ENCODE peak calls at places on chromosomes 12 and 14, in six cellular contexts. Y is neuronal stem cell, T is trophoblast cell, W is IMR-90, S is mesenchymal stem cell, A is H1. K is an unnamed sample.

GRCh38 chr12:113643575-113643974 is 171.9 kb upstream of the LHX5 start:
- DNase-seq in S (no peak), T (no peak), A (no peak), W (no peak), Y (no peak), K (no peak)

GRCh38 chr12:121139301-121139700 is 6.6 kb downstream of the P2RX7 start:
- DNase-seq in A (no peak), Y (no peak), W (no peak), T (no peak), S (no peak), K (no peak)

GRCh38 chr14:55153951-55154350 is 24.9 kb downstream of the LGALS3 start:
- DNase-seq in A (no peak), S (no peak), W (no peak), Y (no peak), T (no peak), K (no peak)

GRCh38 chr12:94001691-94002090 is 146.7 kb upstream of the PLXNC1 start:
- DNase-seq in T (no peak), Y (no peak), A (no peak), W (no peak), S (no peak), K (no peak)

GRCh38 chr14:73245401-73246325 is 8.4 kb downstream of the PAPLN start:
- DNase-seq in T (peak; percentile 46), S (peak; percentile 51), W (no peak), Y (no peak), A (no peak), K (peak; percentile 71)

GRCh38 chr12:63308701-63309100 is 157.7 kb upstream of the AVPR1A start:
- DNase-seq in A (no peak), W (no peak), Y (no peak), T (no peak), S (no peak), K (no peak)

GRCh38 chr12:112606611-112607366 is 184.8 kb upstream of the RPH3A start:
- DNase-seq in T (no peak), A (no peak), Y (no peak), W (no peak), S (no peak), K (peak; percentile 52)

GRCh38 chr14:61483477-61483876 is 162.1 kb downstream of the PRKCH start:
- DNase-seq in W (no peak), T (no peak), S (no peak), A (no peak), Y (no peak), K (no peak)

GRCh38 chr14:85531141-85531593 is 1.2 kb downstream of the FLRT2 start:
- DNase-seq in Y (peak; percentile 42), A (no peak), S (peak; percentile 91), W (peak; percentile 58), T (no peak), K (peak; percentile 75)

GRCh38 chr14:100837812-100838170 is 11.9 kb downstream of the MEG3 start:
- DNase-seq in A (no peak), T (no peak), S (no peak), Y (no peak), W (no peak), K (no peak)

GRCh38 chr12:18250313-18250916 is 10.9 kb upstream of the PIK3C2G start:
- DNase-seq in A (peak; percentile 2), Y (peak; percentile 59), S (peak; percentile 71), W (peak; percentile 76), T (peak; percentile 14), K (no peak)

GRCh38 chr12:115209230-115209629 is 525.3 kb upstream of the TBX3 start:
- DNase-seq in T (no peak), Y (no peak), A (no peak), W (no peak), S (peak; percentile 81), K (no peak)

GRCh38 chr14:56378474-56378873 is 201.1 kb upstream of the TMEM260 start:
- DNase-seq in Y (no peak), A (no peak), T (no peak), W (peak; percentile 82), S (peak; percentile 69), K (no peak)

GRCh38 chr12:57815177-57816000 is 3.1 kb downstream of the AVIL start:
- DNase-seq in A (peak; percentile 50), W (no peak), S (no peak), T (peak; percentile 24), Y (no peak), K (peak; percentile 89)

DNA sequence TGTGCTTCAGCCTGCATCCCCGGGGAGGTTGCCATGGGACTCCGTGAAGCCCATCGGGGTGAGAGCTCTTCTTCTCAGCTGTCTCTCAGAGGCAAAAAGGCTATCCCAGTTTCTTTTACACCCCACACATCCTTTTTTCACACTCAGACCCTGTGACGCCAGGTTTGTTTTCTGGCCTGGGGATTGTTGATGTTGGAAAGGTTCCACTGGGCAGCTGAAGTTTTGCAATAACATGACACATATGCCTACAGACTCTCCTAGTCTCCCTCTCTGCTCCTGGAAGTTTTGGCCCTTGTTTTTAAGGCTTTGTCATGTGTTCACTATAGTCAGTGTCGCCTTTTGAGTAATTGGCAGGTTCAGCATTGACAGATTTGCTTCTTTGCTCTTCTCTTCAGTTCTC is 118.6 kb downstream of the SMOC1 start:
- DNase-seq in T (no peak), S (peak; percentile 81), Y (no peak), W (peak; percentile 96), A (no peak), K (no peak)
- H3K9ac ChIP-seq in T (no peak overlapping the region), S (no peak overlapping the region), Y (no peak overlapping the region), W (no peak overlapping the region), A (no peak overlapping the region), K (no peak overlapping the region)

DNA sequence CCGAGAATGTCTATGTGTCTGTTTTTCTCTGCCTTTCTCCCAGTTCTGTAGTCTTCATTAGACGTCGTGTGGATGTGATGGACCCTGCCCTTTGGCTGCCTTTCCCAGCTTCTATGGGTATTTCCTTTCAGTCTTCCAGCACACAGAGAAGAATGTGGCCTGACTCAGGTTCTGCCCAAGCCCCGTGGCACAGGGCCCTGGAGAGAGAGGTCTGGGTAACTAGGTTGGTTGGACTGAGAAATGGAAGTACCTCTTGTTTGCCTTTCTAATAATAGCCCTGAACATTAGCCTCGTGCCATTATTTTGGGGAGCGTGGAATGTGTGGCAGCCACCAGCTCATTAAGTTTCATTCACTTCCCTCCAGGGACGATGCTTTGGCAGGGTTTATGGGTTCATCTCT is 3.9 kb downstream of the FOXJ2 start:
- DNase-seq in A (no peak), W (no peak), T (no peak), S (no peak), Y (no peak), K (no peak)
- H2AK5ac ChIP-seq in A (no peak overlapping the region), W (no peak overlapping the region), T (no peak overlapping the region), S (no peak overlapping the region), Y (no peak overlapping the region), K (no peak overlapping the region)

DNA sequence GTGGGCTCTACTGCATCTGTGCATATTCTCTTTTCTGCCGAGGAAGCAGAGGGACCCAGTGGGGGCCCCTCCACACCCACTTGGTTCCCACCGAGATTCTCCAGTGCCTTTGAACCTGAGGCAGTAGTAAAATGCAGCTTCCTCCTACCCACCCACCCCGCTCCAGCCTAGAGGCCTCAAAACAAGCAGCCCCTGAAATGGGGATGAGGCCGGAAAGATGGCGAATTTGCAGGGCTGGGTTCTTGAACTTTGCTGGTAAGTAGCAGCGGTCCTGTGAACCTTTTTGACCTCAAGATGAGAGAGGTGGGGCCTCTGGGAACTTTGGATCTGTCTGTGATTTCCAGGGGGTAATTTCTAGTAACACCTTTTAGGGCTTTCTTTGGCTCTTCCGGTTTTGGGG is 15.4 kb downstream of the PLEKHG3 start:
- DNase-seq in S (peak; percentile 1), T (no peak), W (no peak), A (no peak), Y (no peak), K (no peak)
- H4K91ac ChIP-seq in S (peak overlapping the region; percentile 43), T (no peak overlapping the region), W (no peak overlapping the region), A (no peak overlapping the region), Y (no peak overlapping the region), K (no peak overlapping the region)

DNA sequence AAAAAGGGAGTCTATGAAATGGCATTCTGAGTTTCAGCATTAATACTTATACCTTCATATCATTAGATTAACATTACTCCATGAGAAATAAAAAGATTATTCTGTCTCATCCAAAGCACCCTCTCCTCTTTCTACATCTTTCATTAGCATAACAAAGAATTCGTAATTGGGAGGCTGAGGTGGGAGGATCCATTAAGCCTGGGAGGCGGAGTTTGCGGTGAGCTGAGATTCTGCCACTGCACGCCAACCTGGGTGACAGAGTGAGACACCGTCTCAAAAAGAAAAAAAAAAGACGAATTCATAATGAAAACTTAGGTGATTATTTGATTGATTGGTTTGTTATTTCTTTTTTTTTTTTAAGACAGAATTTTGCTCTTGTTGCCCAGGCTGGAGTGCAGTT is 1.8 kb upstream of the CDK17 start:
- DNase-seq in T (no peak), Y (no peak), S (no peak), A (no peak), W (no peak), K (peak; percentile 53)
- H3K9ac ChIP-seq in T (no peak overlapping the region), Y (no peak overlapping the region), S (peak overlapping the region; percentile 97), A (no peak overlapping the region), W (no peak overlapping the region), K (no peak overlapping the region)

GRCh38 chr12:119180380-119181040 is 1.8 kb downstream of the HSPB8 start:
- DNase-seq in A (no peak), S (peak; percentile 82), T (no peak), W (peak; percentile 66), Y (no peak), K (peak; percentile 46)

GRCh38 chr12:119179335-119180021 is 747 bp downstream of the HSPB8 start:
- DNase-seq in A (no peak), T (peak; percentile 85), W (peak; percentile 70), S (peak; percentile 86), Y (no peak), K (peak; percentile 80)

GRCh38 chr12:119181944-119182343 is 3.2 kb downstream of the HSPB8 start:
- DNase-seq in W (no peak), S (no peak), T (no peak), A (no peak), Y (no peak), K (no peak)

GRCh38 chr12:119182701-119183493 is 4.2 kb downstream of the HSPB8 start:
- DNase-seq in T (peak; percentile 57), W (peak; percentile 35), A (no peak), Y (no peak), S (peak; percentile 86), K (no peak)

GRCh38 chr12:119181202-119181601 is 2.5 kb downstream of the HSPB8 start:
- DNase-seq in S (no peak), A (no peak), T (no peak), W (no peak), Y (no peak), K (no peak)
- H2AK5ac ChIP-seq in S (no peak overlapping the region), A (no peak overlapping the region), T (no peak overlapping the region), W (no peak overlapping the region), Y (no peak overlapping the region), K (no peak overlapping the region)

DNA sequence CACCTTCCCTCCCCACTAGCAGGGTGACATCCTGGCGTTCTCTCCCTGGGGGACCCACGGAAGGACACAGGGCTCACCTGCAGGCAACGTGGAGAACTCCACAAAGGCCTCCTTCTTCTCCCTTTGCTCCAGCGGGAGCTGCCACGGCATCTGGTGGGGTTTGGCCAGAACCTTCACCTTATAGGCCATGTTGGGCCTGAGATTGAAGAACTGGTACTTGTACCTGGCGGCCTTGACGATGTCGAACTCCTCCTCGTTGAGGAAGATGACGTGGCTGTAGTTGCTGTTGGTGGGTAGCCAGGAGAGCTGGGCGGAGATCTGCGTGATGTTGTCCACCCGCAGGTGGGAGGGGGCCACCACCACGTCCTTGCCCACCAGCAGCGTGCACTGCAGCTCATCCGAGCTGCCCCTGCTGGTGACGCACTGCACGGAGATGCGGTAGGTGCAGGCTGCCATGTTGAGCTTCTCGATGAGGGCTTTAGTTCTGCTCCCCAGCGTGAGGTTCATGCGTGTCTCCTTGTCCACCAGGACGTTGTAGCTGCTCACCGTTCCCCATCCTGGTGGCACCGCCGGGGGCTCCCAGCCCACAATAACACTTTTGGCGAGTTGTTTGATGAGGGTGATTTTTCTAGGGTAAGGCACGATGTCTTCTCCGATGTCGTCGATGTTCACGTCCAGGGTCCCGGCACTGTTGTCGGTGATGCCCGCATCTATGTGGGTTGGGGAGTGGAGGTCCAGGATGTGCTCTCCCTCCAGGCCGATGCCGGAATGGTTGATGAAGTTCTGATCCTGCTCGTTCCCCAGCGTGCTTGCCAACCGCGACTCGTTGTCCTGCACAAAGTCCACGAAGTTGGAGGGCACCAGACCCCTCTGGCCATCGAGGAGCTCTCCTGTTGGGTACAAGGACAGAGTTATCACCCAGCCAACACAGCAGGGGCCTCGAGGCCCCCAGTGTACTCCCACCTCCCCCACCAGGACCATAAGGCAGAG is 104.4 kb downstream of the PIWIL1 start:
- DNase-seq in T (no peak), W (no peak), S (no peak), Y (no peak), A (no peak), K (no peak)
- H4K91ac ChIP-seq in T (no peak overlapping the region), W (no peak overlapping the region), S (no peak overlapping the region), Y (no peak overlapping the region), A (no peak overlapping the region), K (no peak overlapping the region)

K was measured in H9.